ENCODE peak calls at places on chromosome 16, in nine cellular contexts. E is stimulated activated CD8-positive, alpha-beta memory T cell treated with anti-CD3 and anti-CD28 coated beads, Interleukin-7, amount 100 ng/mL, for 48 hours; Y is M059J; Q is NCI-H1105; U is activated naive CD8-positive, alpha-beta T cell treated with anti-CD3 and anti-CD28 coated beads, Interleukin-2, amount 50 U/mL, for 16 hours; A is activated naive CD4-positive, alpha-beta T cell treated with anti-CD3 and anti-CD28 coated beads, Interleukin-2, amount 10 ng/mL, durations not matched to agents 7 days and 5 days; M is NCI-H1930; F is T-helper 9 cell; O is NCI-H524 treated with DMSO at 0.1 percent for 48 hours. S is an unnamed sample.

GRCh38 chr16:79651363-79651762 is 50.8 kb upstream of the MAF start:
- DNase-seq in E (no peak), Y (peak), Q (no peak), U (no peak), A (no peak), M (no peak), F (no peak), O (no peak), S (peak)

GRCh38 chr16:9469512-9469911 is 378.1 kb downstream of the HAPSTR1 start:
- DNase-seq in E (no peak), Y (peak), Q (no peak), U (no peak), A (no peak), M (no peak), F (no peak), O (no peak), S (no peak)

GRCh38 chr16:79049040-79049439 is 551.5 kb downstream of the MAF start:
- DNase-seq in E (no peak), Y (no peak), Q (no peak), U (no peak), A (no peak), M (no peak), F (no peak), O (no peak), S (no peak)

GRCh38 chr16:83899272-83899897 is 470 bp downstream of the MLYCD start:
- DNase-seq in E (peak), Y (peak), Q (no peak), U (peak), A (peak), M (no peak), F (peak), O (no peak), S (peak)

GRCh38 chr16:61813339-61813738 is 222.9 kb downstream of the CDH8 start:
- DNase-seq in E (no peak), Y (no peak), Q (no peak), U (no peak), A (no peak), M (no peak), F (no peak), O (no peak), S (no peak)

GRCh38 chr16:74297296-74297665 is 667 bp downstream of the PSMD7 start:
- DNase-seq in E (no peak), Y (peak), Q (no peak), U (no peak), A (peak), M (no peak), F (peak), O (no peak), S (peak)

GRCh38 chr16:72242757-72243156 is 70.8 kb upstream of the PMFBP1 start:
- DNase-seq in E (no peak), Y (no peak), Q (no peak), U (no peak), A (no peak), M (no peak), F (no peak), O (no peak), S (no peak)

GRCh38 chr16:78211951-78212350 is 112.5 kb downstream of the WWOX start:
- DNase-seq in E (no peak), Y (no peak), Q (no peak), U (no peak), A (no peak), M (no peak), F (no peak), O (no peak), S (no peak)

GRCh38 chr16:743794-744500 is 3.1 kb upstream of the CIAO3 start:
- DNase-seq in E (no peak), Y (no peak), Q (no peak), U (no peak), A (no peak), M (no peak), F (no peak), O (no peak), S (no peak)

GRCh38 chr16:16096161-16096857 is 127.0 kb downstream of the ABCC6 start:
- DNase-seq in E (no peak), Y (no peak), Q (no peak), U (no peak), A (no peak), M (no peak), F (no peak), O (no peak), S (no peak)

GRCh38 chr16:54062361-54063346 is 223.9 kb downstream of the IRX3 start:
- DNase-seq in E (no peak), Y (no peak), Q (peak), U (no peak), A (no peak), M (no peak), F (no peak), O (no peak), S (no peak)

GRCh38 chr16:85201566-85201965 is 89.3 kb upstream of the CIBAR2 start:
- DNase-seq in E (no peak), Y (no peak), Q (no peak), U (no peak), A (no peak), M (no peak), F (no peak), O (no peak), S (no peak)

GRCh38 chr16:28104404-28104803 is 40.9 kb upstream of the GSG1L start:
- DNase-seq in E (no peak), Y (no peak), Q (no peak), U (no peak), A (no peak), M (no peak), F (no peak), O (no peak), S (no peak)

GRCh38 chr16:86353185-86353584 is 157.1 kb upstream of the FOXF1 start:
- DNase-seq in E (no peak), Y (peak), Q (no peak), U (no peak), A (no peak), M (no peak), F (no peak), O (no peak), S (no peak)

GRCh38 chr16:72092832-72093447 is 480 bp downstream of the TXNL4B start:
- DNase-seq in E (no peak), Y (peak), Q (no peak), U (no peak), A (no peak), M (no peak), F (no peak), O (no peak), S (peak)

GRCh38 chr16:19696961-19697360 is 21.1 kb downstream of the KNOP1 start:
- DNase-seq in E (no peak), Y (no peak), Q (peak), U (no peak), A (no peak), M (no peak), F (no peak), O (no peak), S (no peak)

GRCh38 chr16:52963471-52963870 is 89.2 kb downstream of the CHD9NB start:
- DNase-seq in E (no peak), Y (no peak), Q (no peak), U (no peak), A (no peak), M (no peak), F (no peak), O (no peak), S (no peak)

GRCh38 chr16:67022531-67023214 is 6.3 kb upstream of the CBFB start:
- DNase-seq in E (no peak), Y (no peak), Q (no peak), U (no peak), A (no peak), M (no peak), F (no peak), O (no peak), S (no peak)

S was measured in SJCRH30.